ENCODE peak calls at places on chromosomes 6 and 20, in four cellular contexts. V is IMR-90; U is CD8-positive, alpha-beta T cell; I is cardiac muscle cell. D is an unnamed sample. For H3K4me1, the result is how much of the 10 kb centered on the place peaks cover.

GRCh38 chr6:160238786-160239751 is 19.6 kb downstream of the SLC22A2 start:
- DNase-seq in V (no peak), I (no peak), U (no peak), D (no peak)

GRCh38 chr6:116557863-116558262 is 4.3 kb downstream of the CALHM4 start:
- DNase-seq in U (no peak), V (peak), I (peak), D (no peak)

GRCh38 chr20:14441201-14441600 is 103.8 kb upstream of the FLRT3 start:
- DNase-seq in U (no peak), I (no peak), V (peak), D (no peak)

GRCh38 chr6:145749632-145750031 is 14.3 kb upstream of the EPM2A start:
- DNase-seq in V (peak), I (no peak), U (no peak), D (no peak)

GRCh38 chr6:131831392-131831791 is 23.6 kb downstream of the ENPP1 start:
- DNase-seq in U (no peak), V (peak), I (no peak), D (no peak)

GRCh38 chr20:49964964-49965780 is 17.6 kb upstream of the SNAI1 start:
- DNase-seq in I (peak), U (no peak), V (no peak), D (no peak)

GRCh38 chr6:24899647-24900325 is 36.0 kb downstream of the RIPOR2 start:
- DNase-seq in I (no peak), U (peak), V (no peak), D (no peak)

GRCh38 chr6:154841109-154841508 is 107.9 kb downstream of the SCAF8 start:
- DNase-seq in U (no peak), I (no peak), V (no peak), D (no peak)

GRCh38 chr6:74510878-74511277 is 695.0 kb downstream of the COL12A1 start:
- DNase-seq in I (no peak), U (no peak), V (peak), D (no peak)

GRCh38 chr20:12180107-12180661 is 262.5 kb downstream of the BTBD3 start:
- DNase-seq in V (no peak), I (no peak), U (no peak), D (no peak)

GRCh38 chr20:17898548-17898994 is 70.0 kb downstream of the SNX5 start:
- DNase-seq in U (peak), V (peak), I (peak), D (no peak)

GRCh38 chr20:25504366-25505135 is 80.8 kb downstream of the NINL start:
- DNase-seq in U (no peak), V (no peak), I (no peak), D (no peak)

GRCh38 chr6:1336246-1336843 is 24.4 kb downstream of the FOXQ1 start:
- DNase-seq in U (no peak), V (no peak), I (no peak), D (no peak)

GRCh38 chr6:52346503-52346902 is 15.4 kb upstream of the PAQR8 start:
- DNase-seq in U (no peak), V (no peak), I (no peak), D (no peak)

GRCh38 chr6:16592550-16592892 is 168.7 kb downstream of the ATXN1 start:
- DNase-seq in V (no peak), I (no peak), U (no peak), D (no peak)

GRCh38 chr6:10237284-10238043 is 177.4 kb downstream of the TFAP2A start:
- DNase-seq in U (no peak), V (peak), I (no peak), D (no peak)

GRCh38 chr6:140320081-140320798 is 945.8 kb upstream of the CITED2 start:
- DNase-seq in U (no peak), V (peak), I (no peak), D (no peak)

GRCh38 chr6:20467437-20467836 is 65.8 kb downstream of the E2F3 start:
- DNase-seq in U (no peak), V (no peak), I (no peak), D (no peak)

GRCh38 chr6:7585287-7585930 is 4.6 kb upstream of the SNRNP48 start:
- DNase-seq in U (no peak), I (no peak), V (no peak), D (no peak)

GRCh38 chr20:61572312-61572711 is 320.3 kb downstream of the CDH4 start:
- DNase-seq in V (no peak), U (no peak), I (no peak), D (no peak)

GRCh38 chr6:104682722-104683643 is 176.7 kb downstream of the HACE1 start:
- DNase-seq in I (peak), U (peak), V (peak), D (peak)

GRCh38 chr6:107244742-107245470 is 129.6 kb upstream of the BEND3 start:
- DNase-seq in U (no peak), I (no peak), V (no peak), D (no peak)

GRCh38 chr6:144327081-144327480 is 41.9 kb downstream of the UTRN start:
- DNase-seq in I (no peak), V (no peak), U (no peak), D (no peak)

GRCh38 chr6:144330588-144330987 is 45.5 kb downstream of the UTRN start:
- DNase-seq in V (no peak), I (no peak), U (no peak), D (peak)

GRCh38 chr6:144332177-144332576 is 47.0 kb downstream of the UTRN start:
- DNase-seq in U (no peak), V (no peak), I (no peak), D (no peak)

GRCh38 chr6:144331610-144332009 is 46.5 kb downstream of the UTRN start:
- DNase-seq in I (no peak), U (no peak), V (peak), D (no peak)

DNA sequence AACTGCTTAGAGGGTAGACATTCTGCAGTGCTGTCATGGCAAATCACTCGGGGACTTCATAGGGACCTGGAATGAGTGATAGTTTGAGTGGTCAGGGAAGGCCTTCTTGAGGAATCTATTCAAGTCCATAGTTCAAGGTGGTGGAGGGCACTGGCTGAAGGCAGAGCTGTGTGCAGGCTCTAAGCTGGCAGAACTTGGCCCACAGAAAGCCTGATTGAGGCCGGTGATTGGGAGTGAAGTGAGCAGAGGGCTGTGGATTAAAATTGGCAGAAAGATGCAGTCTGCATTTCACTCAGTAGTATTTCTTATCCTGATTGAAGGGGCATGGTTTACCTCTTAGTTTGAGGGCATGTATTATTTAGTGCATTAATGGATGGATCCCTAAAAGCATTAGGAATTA is 44.9 kb downstream of the UTRN start:
- DNase-seq in V (no peak), I (peak), U (no peak), D (no peak)
- H3K4me3 ChIP-seq in V (no peak), I (no peak), U (no peak), D (no peak)

GRCh38 chr6:167665698-167666380 is 160.9 kb upstream of the AFDN start:
- DNase-seq in V (no peak), I (no peak), U (no peak), D (no peak)
- TF ChIP-seq CTCF in V (no peak), I (no peak), U (no peak), D (no peak)

GRCh38 chr6:42969934-42970333 is 9.0 kb downstream of the PEX6 start:
- DNase-seq in U (no peak), V (no peak), I (no peak), D (no peak)

GRCh38 chr6:42968783-42969182 is 8.2 kb downstream of the GNMT start:
- DNase-seq in I (no peak), V (no peak), U (no peak), D (no peak)

GRCh38 chr6:42971746-42972327 is 7.1 kb downstream of the PEX6 start:
- DNase-seq in I (no peak), V (no peak), U (no peak), D (no peak)

GRCh38 chr6:42969431-42969830 is 8.9 kb downstream of the GNMT start:
- DNase-seq in V (no peak), U (no peak), I (no peak), D (no peak)

DNA sequence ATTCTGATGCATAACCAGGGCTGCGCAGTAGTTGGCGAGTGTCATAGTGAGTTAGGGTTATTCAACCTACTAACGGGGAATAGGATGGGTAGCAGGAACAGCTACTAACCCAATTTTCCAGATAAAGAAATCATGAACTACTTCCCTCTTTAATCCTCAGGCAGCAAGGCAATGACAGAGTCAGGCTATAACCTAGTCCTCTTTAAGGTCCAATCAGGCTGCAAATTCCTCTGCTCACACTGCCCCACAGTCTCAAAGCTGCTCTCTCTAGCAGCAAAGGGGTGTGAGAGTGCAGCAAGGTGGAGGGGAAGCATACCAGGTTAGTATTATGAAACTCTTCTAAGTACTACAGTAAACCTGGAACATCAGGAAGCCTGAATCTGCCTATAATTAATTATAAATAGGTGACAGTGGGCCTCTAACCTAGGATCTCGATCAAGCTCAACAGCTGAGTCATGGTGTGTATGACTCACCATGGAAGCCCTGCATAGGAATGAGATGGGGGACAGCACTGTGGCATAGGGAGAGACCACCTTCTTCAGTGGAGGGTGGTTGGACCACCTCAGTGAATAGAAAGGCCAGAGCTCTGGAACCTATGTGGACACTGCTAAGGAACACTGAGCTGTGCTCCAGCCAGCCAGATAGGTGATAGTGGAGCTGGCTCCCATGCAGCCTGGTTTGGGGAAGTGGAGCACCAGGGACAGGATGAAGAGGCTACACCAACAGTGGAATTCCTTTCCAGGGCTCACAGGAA is 7.9 kb downstream of the PEX6 start:
- DNase-seq in U (no peak), I (no peak), V (peak), D (no peak)
- H3K4me1 ChIP-seq in U (under half), I (under half), V (under half), D (under half)

GRCh38 chr6:44249082-44249748 is 2.3 kb downstream of the HSP90AB1 start:
- DNase-seq in U (no peak), V (no peak), I (no peak), D (peak)
- H3K4me3 ChIP-seq in U (no peak), V (no peak), I (no peak), D (peak)

GRCh38 chr20:38304845-38305447 is 990 bp downstream of the BPI start:
- DNase-seq in I (peak), V (peak), U (no peak), D (peak)
- TF ChIP-seq CTCF in I (peak), V (peak), U (no peak), D (no peak)

DNA sequence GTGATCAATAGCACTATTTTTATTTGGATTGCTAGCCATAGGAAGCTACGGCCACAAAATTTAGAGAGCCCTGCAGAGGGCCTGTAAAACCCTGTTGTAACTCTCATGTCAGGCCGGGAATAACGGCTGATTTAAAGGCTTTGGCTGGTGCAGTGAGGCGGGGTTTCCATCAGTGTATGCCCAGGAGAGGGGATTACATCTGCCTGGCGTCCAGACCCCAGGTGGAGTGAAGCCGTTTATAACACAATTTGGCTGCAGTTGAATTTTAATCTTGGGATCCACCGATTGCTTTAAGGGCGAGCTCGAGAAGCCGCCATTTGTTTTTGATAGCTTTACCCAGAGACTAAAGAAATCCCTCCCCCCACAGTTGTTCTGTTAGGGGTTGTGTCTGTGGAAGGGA is 29.1 kb upstream of the APCDD1L start:
- DNase-seq in I (no peak), V (no peak), U (no peak), D (no peak)
- H3K4me1 ChIP-seq in I (under half), V (under half), U (under half), D (under half)

D was measured in left lung.